ENCODE peak calls at places on chromosome 17, in seven cellular contexts. O, L, E, C, V, H and T are unnamed samples.

GRCh38 chr17:78883533-78884131 is 19.4 kb downstream of the CEP295NL start:
- DNase-seq in H (peak; percentile 70), L (peak; percentile 60), V (no peak), O (peak; percentile 58), C (peak; percentile 97), E (peak; percentile 23), T (no peak)

GRCh38 chr17:70869402-70870085 is 700.2 kb downstream of the KCNJ2 start:
- DNase-seq in V (no peak), O (no peak), H (no peak), C (no peak), E (no peak), L (no peak), T (no peak)

GRCh38 chr17:65600518-65600917 is 39.1 kb upstream of the AXIN2 start:
- DNase-seq in O (no peak), E (no peak), H (no peak), C (no peak), V (no peak), L (no peak), T (no peak)

GRCh38 chr17:44920565-44920940 is 5.3 kb upstream of the GFAP start:
- DNase-seq in L (no peak), O (peak; percentile 1), E (no peak), C (no peak), V (no peak), H (no peak), T (no peak)

GRCh38 chr17:27206447-27206846 is 87.5 kb upstream of the WSB1 start:
- DNase-seq in H (peak; percentile 56), C (no peak), L (no peak), E (no peak), O (peak; percentile 16), V (no peak), T (no peak)

GRCh38 chr17:51166987-51167931 is 1.0 kb downstream of the NME2 start:
- DNase-seq in H (peak; percentile 63), C (peak; percentile 62), E (peak; percentile 67), V (no peak), O (peak; percentile 64), L (peak; percentile 71), T (no peak)

GRCh38 chr17:31907342-31907975 is 6.0 kb upstream of the UTP6 start:
- DNase-seq in C (peak; percentile 78), L (peak; percentile 38), H (no peak), E (peak; percentile 27), O (peak; percentile 40), V (no peak), T (no peak)

GRCh38 chr17:48644159-48644558 is 18.0 kb upstream of the HOXB9 start:
- DNase-seq in C (no peak), V (no peak), L (no peak), E (no peak), H (no peak), O (no peak), T (no peak)

GRCh38 chr17:29577009-29577777 is 8.7 kb downstream of the TP53I13 start:
- DNase-seq in L (no peak), V (no peak), H (no peak), O (no peak), C (no peak), E (no peak), T (no peak)

GRCh38 chr17:77419095-77419494 is 278.3 kb downstream of the SEC14L1 start:
- DNase-seq in H (no peak), E (no peak), C (no peak), V (no peak), O (no peak), L (no peak), T (no peak)

GRCh38 chr17:3981455-3981854 is 17.2 kb upstream of the ATP2A3 start:
- DNase-seq in H (no peak), L (no peak), C (no peak), O (no peak), E (no peak), V (no peak), T (no peak)

GRCh38 chr17:69404398-69404797 is 10.1 kb upstream of the MAP2K6 start:
- DNase-seq in O (no peak), E (no peak), L (no peak), H (no peak), C (no peak), V (no peak), T (no peak)

GRCh38 chr17:76709077-76709950 is 1.5 kb downstream of the MXRA7 start:
- DNase-seq in H (no peak), L (peak; percentile 67), C (no peak), O (peak; percentile 72), E (no peak), V (no peak), T (no peak)

GRCh38 chr17:57572062-57572461 is 173.0 kb downstream of the CCDC182 start:
- DNase-seq in C (no peak), H (no peak), V (no peak), L (no peak), O (no peak), E (no peak), T (no peak)

GRCh38 chr17:14197582-14197981 is 39.1 kb downstream of the CDRT15 start:
- DNase-seq in C (no peak), O (peak; percentile 26), V (no peak), L (no peak), E (peak; percentile 54), H (no peak), T (no peak)

GRCh38 chr17:10117581-10118001 is 80.8 kb downstream of the GAS7 start:
- DNase-seq in H (peak; percentile 82), V (no peak), L (no peak), O (peak; percentile 18), C (no peak), E (no peak), T (no peak)

GRCh38 chr17:37067555-37068111 is 118.9 kb downstream of the AATF start:
- DNase-seq in C (peak; percentile 72), H (no peak), V (no peak), L (peak; percentile 74), O (peak; percentile 71), E (no peak), T (no peak)

GRCh38 chr17:47978324-47978723 is 7.4 kb downstream of the CDK5RAP3 start:
- DNase-seq in E (peak; percentile 21), C (peak; percentile 48), L (peak; percentile 55), O (peak; percentile 50), H (peak; percentile 44), V (no peak), T (no peak)

DNA sequence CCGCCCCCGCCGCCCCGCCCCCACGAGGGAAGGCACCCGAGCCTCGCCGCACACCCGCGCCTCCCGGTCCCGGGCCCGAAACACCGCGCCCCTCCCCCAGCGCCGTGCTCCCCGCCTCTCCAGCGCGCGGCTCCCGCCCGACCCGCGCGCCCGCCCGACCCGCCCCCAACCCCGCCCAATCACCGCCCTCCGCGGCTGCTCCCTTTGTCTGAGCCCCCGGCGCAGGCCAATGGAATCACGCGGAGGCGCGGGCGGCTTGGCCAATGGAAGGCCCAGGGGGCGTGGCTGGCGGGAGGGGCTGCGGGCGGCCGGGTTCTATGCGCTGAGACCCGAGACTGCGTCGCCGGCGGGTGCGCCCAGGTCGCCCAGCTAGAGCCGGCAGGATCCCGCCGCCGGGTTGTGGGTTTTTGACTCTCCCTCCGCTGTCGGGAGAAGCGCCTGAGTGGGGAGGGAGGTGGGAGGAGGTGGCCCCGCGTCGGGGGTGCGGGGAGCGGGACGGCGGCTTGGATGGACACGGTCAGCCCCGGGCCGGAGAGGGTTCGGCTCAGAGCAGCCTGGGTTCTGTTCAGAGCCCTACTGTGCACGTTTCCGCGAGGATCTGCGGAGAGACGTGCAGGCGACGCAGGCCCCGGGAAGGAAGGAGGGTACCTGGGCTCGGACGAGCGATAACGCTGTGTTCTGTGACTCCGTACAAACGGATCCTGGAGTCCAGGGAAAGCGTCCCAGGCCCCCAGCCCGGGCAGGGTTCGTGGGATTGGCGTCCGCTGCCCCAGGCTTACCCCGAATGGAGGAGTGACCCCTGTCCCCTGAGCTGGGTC is 49.0 kb upstream of the BAHCC1 start:
- DNase-seq in V (peak; percentile 82), C (peak; percentile 95), O (peak; percentile 99), H (peak; percentile 96), L (peak; percentile 98), E (peak; percentile 92), T (no peak)
- H3K27ac ChIP-seq in V (peak overlapping the region; percentile 93), C (peak overlapping the region; percentile 62), O (peak overlapping the region; percentile 99), H (peak overlapping the region; percentile 46), L (peak overlapping the region; percentile 98), E (peak overlapping the region; percentile 43), T (peak overlapping the region; percentile 82)

DNA sequence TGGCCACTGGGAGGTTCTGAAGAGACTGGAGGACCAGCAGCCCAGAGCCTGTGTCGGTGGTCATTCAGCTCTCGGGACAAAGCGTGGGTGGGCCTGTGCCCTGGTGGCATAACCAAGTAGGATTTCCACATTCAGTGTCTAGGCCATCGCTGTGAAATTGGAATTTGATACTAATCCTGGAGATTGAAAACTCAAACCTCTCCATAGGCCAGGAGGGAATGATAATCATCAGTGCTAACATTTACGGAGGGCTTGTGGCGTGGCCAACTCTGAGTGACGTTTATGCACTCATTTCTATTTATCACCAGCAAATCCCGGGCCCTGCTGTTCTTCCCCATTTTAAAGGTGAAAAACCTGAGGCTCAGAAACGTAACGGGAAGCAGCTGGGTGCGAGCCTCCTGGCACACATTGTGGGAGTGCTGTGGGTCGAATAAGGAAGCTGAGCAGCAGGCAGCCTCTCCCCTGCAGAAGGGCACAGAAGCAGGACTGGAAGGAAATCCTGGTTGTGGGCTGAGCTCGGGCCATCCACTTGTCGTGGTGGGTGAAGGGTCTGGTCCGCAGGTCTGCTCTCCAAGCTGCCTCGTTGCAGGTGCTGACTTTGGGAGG is 33.1 kb downstream of the RAI1 start:
- DNase-seq in H (peak; percentile 75), C (no peak), O (no peak), L (no peak), V (no peak), E (no peak), T (no peak)
- H3K27ac ChIP-seq in H (peak overlapping the region; percentile 82), C (no peak overlapping the region), O (peak overlapping the region; percentile 80), L (peak overlapping the region; percentile 4), V (peak overlapping the region; percentile 66), E (no peak overlapping the region), T (peak overlapping the region; percentile 19)

DNA sequence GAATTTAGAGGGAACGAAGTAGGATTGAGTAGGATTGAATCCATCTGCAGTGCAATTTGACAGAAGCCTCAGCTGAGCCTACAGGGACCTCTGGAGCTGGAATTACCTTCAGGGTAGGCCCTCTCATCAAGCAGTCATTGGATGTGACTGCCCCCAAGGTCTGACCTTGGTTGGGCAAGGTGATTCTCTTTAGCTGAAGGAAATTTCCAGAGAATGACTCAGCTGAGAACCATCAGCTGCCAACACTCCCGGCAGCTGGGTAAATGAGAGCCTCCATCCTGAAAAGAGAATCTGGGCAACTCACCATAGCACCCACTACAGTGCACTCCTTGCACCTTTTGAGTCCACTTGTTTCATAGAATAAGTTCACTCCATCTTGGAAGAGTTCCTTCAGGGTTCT is 113.5 kb upstream of the MED13 start:
- DNase-seq in L (no peak), V (no peak), C (peak; percentile 48), E (no peak), H (no peak), O (no peak), T (no peak)
- H3K27ac ChIP-seq in L (no peak overlapping the region), V (no peak overlapping the region), C (no peak overlapping the region), E (no peak overlapping the region), H (no peak overlapping the region), O (no peak overlapping the region), T (no peak overlapping the region)

DNA sequence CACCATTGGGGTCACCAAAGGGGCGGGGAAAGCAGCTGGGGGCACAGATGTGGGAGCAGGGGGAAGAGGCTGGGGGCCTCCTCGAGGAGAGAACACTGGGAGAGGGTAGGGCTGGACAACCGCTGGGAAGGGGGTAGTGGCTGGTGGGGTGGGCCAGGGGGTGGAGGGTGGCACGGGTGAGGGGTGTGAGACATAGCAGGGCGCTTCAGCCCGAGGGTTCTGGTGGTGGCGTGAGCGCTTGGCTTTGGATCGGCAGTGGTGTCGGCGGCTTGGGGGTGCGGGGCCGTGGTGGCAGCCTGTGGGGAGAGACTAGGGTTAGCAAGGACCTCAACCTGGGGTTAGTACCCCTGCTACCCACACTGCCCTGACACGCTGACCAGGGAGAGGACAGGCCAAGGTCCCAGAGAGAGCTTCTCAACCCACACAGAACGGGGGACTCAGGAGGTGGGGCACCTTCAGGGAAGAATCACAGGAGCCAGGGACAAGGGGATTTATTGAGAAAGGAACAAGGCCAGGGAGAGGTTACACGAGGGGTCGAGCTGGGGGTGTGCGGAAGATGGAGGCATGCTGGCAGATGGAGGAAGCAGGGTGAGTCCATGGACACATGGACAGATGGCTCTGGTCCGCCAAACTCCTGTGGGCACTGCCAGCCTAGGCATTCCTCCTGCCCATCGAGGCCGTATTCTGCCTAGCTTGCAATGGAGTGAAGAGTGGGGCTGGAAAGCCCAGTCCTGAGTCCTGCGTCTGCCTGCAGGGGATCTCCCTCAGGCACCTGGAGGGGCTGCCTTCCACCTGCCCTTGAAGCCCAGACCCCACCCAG is 8.4 kb downstream of the PER1 start:
- DNase-seq in C (no peak), V (no peak), O (no peak), E (peak; percentile 30), L (peak; percentile 29), H (no peak), T (no peak)
- H3K27ac ChIP-seq in C (no peak overlapping the region), V (no peak overlapping the region), O (no peak overlapping the region), E (no peak overlapping the region), L (no peak overlapping the region), H (no peak overlapping the region), T (no peak overlapping the region)